ENCODE peak calls at places on chromosomes 6 and 20, in eight cellular contexts. M is adrenal gland, G is GM12891, Z is A549, N is K562, C is breast epithelium, T is heart left ventricle, E is ovary. L is an unnamed sample.
A peak's percentile ranks its signal among the peaks of the same experiment; 100 is the strongest.

GRCh38 chr20:33791959-33792597 is 19.1 kb upstream of the CHMP4B start:
- DNase-seq in M (peak; percentile 68), G (peak; percentile 53), Z (peak; percentile 58), N (peak; percentile 73), C (no peak), T (peak; percentile 75), E (peak; percentile 52), L (no peak)

GRCh38 chr6:163384510-163384909 is 30.0 kb upstream of the QKI start:
- DNase-seq in M (no peak), G (no peak), Z (no peak), N (no peak), C (no peak), T (no peak), E (no peak), L (no peak)

GRCh38 chr6:148251286-148251685 is 91.4 kb upstream of the SASH1 start:
- DNase-seq in M (no peak), G (no peak), Z (no peak), N (no peak), C (no peak), T (no peak), E (no peak), L (no peak)

GRCh38 chr20:30815577-30816181 is 441.8 kb upstream of the DEFB115 start:
- DNase-seq in M (no peak), G (peak; percentile 14), Z (no peak), N (no peak), C (no peak), T (no peak), E (no peak), L (no peak)

GRCh38 chr20:1619861-1620444 is at the start of gene SIRPB1:
- DNase-seq in M (no peak), G (no peak), Z (no peak), N (no peak), C (no peak), T (no peak), E (no peak), L (no peak)

GRCh38 chr20:49138431-49138830 is 49.7 kb downstream of the STAU1 start:
- DNase-seq in M (no peak), G (no peak), Z (no peak), N (no peak), C (no peak), T (no peak), E (no peak), L (no peak)

GRCh38 chr6:29964553-29964903 is 22.2 kb downstream of the HLA-A start:
- DNase-seq in M (no peak), G (no peak), Z (no peak), N (no peak), C (no peak), T (no peak), E (no peak), L (no peak)

GRCh38 chr20:35226775-35227681 is 538 bp downstream of the MMP24 start:
- DNase-seq in M (peak; percentile 58), G (peak; percentile 42), Z (peak; percentile 50), N (peak; percentile 76), C (no peak), T (no peak), E (peak; percentile 68), L (peak; percentile 40)

GRCh38 chr20:62577447-62577846 is 64.9 kb upstream of the SLCO4A1 start:
- DNase-seq in M (no peak), G (no peak), Z (no peak), N (no peak), C (no peak), T (no peak), E (no peak), L (no peak)

DNA sequence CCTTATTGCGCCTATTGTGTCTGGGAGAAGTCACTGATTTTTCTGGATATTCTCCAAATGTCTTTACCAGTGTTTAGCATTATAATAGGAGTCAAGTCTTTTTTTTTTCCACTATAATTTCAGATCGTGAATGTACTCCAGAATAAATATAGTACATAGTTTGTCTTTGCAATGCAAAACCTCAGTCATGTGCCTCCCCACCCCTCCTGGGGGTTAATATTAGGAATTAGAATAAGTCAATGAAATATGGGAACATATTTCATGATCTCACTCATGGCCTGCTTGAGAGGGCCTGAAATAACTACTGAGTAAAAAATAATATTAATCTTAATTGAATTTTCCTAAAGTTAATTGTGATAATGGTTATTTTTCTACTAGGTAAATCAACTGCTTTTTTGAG is 79.0 kb upstream of the TMEM170B start:
- DNase-seq in M (no peak), G (no peak), Z (no peak), N (no peak), C (no peak), T (no peak), E (no peak), L (no peak)
- TF ChIP-seq POLR2A in M (no peak), G (no peak), Z (no peak), N (no peak), C (no peak), T (no peak), E (no peak), L (no peak)

GRCh38 chr6:119347466-119348307 is 1.9 kb downstream of the MAN1A1 start:
- DNase-seq in M (peak; percentile 81), G (no peak), Z (no peak), N (peak; percentile 67), C (no peak), T (peak; percentile 67), E (peak; percentile 22), L (no peak)
- TF ChIP-seq POLR2A in M (no peak), G (peak; percentile 84), Z (no peak), N (peak; percentile 32), C (no peak), T (no peak), E (no peak), L (no peak)

DNA sequence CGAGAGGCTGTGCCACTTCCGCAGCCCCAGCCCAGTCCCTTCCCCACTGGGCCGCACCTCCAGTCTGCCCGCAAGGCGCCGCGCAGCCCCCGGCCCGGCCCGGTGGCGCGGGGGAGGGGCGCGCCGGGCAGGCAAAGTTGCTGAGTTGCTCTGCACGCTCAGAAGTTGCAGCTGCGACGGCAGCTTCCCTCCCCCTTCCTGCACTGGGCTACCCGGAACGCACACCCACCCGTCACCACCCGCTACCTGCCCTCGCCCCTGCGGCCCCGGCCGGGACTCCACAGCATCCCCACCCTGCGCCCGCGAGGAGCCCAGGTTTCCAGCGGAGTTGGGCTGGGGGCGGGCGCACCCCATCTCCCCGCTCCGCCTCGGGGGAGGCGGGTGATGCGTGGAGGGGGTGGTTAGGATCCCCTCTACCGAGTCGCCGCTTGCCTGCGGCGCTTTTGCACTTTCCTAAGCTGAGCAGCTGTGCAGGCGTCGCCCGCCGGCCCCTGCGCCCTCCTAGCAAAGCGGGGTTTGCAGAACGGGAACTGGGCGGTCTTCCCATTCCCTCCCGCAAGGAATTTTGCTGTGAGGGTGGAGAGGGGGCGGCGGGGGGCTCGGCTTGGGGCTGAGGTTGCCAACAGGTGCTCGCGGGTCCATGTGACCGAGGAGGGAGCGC is 55.9 kb upstream of the RREB1 start:
- DNase-seq in M (peak; percentile 74), G (peak; percentile 60), Z (no peak), N (no peak), C (peak; percentile 58), T (peak; percentile 86), E (peak; percentile 69), L (peak; percentile 40)
- TF ChIP-seq POLR2A in M (no peak), G (no peak), Z (no peak), N (no peak), C (no peak), T (no peak), E (no peak), L (no peak)

DNA sequence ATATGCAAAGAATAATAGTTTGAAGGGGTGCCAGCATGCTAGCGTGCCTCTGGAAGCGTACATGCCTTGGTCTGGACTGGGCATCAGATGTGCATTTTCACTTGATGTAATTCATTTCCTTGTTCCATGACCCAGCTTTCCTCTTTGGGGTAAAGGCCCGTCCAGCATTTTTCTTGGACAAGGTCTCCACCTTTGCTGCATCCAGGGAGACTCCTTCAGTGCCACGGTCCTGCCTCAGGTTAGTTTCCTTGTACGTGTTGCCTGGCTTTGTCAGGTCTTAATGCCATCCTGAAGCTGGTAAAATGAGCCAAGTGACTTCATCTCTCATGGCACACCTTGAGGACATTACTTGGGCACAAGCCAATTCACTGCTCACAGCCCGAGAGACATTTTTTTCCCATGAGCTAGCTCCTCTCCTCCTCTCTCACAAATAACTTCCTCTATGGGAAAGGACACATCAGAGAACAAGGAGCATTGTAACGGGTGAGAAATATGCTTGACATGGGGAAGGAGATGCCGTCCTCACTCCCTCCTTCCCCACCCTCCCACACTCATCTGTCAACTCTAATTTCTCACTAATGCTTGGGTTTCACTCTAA is 23.9 kb downstream of the EDN1 start:
- DNase-seq in M (no peak), G (no peak), Z (no peak), N (no peak), C (no peak), T (no peak), E (no peak), L (no peak)
- TF ChIP-seq POLR2A in M (no peak), G (no peak), Z (no peak), N (no peak), C (no peak), T (no peak), E (no peak), L (no peak)

GRCh38 chr6:87241304-87241703 is 81.1 kb upstream of the SMIM8 start:
- DNase-seq in M (no peak), G (no peak), Z (no peak), N (no peak), C (no peak), T (no peak), E (no peak), L (no peak)

DNA sequence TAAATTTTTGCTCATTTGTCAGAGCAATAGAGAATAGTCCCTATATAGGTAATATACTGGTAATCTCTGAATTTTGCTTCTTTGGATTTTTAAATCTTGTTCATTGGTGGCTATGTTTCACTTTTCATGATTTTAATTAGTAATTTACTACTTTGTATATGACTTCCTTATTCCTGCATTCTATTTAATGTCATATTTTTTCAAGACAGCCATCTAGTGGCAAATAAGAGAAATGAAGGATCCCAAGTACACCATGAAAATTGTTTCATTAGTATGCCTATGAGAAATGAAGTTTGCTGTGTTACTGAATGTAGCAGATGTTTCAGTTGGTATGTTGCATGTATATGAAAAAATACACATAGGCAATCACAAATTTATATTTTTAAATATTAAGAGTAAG is 82.4 kb downstream of the ZNF292 start:
- DNase-seq in M (no peak), G (no peak), Z (peak; percentile 8), N (peak; percentile 17), C (no peak), T (no peak), E (no peak), L (peak; percentile 7)
- TF ChIP-seq POLR2A in M (no peak), G (no peak), Z (no peak), N (no peak), C (no peak), T (no peak), E (no peak), L (no peak)

GRCh38 chr6:71373943-71374342 is 85.3 kb downstream of the OGFRL1 start:
- DNase-seq in M (no peak), G (no peak), Z (no peak), N (no peak), C (no peak), T (no peak), E (no peak), L (no peak)

GRCh38 chr6:71375676-71376075 is 87.1 kb downstream of the OGFRL1 start:
- DNase-seq in M (no peak), G (no peak), Z (no peak), N (no peak), C (no peak), T (no peak), E (no peak), L (no peak)

DNA sequence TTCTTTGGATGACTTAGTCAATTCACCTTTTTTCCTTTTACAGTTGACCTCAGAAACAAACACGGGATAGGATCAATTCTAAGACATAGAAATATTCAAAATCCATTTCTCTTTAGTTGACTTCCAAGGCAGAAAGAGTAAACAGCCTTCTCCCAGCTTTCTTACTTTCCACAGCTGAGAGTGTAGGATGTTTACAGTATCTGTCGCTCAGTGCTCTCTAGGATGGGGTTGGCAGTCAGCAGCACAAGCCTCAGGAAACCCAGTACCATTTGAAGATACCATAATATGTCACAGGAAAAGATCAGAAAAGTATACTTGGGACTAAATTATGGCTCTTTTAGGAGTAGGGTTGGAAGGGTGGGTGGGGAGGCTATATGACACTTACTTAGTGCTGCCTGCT is 88.2 kb downstream of the OGFRL1 start:
- DNase-seq in M (no peak), G (no peak), Z (no peak), N (no peak), C (no peak), T (no peak), E (no peak), L (no peak)
- TF ChIP-seq POLR2A in M (no peak), G (no peak), Z (no peak), N (no peak), C (no peak), T (no peak), E (no peak), L (no peak)